ENCODE peak calls at places on chromosome 11, in five cellular contexts. N is psoas muscle, U is SK-N-MC, Z is stomach, D is brain microvascular endothelial cell. C is an unnamed sample.

GRCh38 chr11:13884159-13884799 is 78.2 kb upstream of the SPON1 start:
- DNase-seq in U (no peak), D (no peak), Z (no peak), N (no peak), C (no peak)

GRCh38 chr11:64101461-64101860 is 64.5 kb downstream of the MACROD1 start:
- DNase-seq in N (no peak), Z (no peak), D (no peak), U (no peak), C (no peak)

GRCh38 chr11:11798586-11799438 is 43.0 kb upstream of the USP47 start:
- DNase-seq in N (peak; percentile 90), D (peak; percentile 80), Z (peak; percentile 91), U (peak; percentile 48), C (peak; percentile 88)

GRCh38 chr11:12200359-12201015 is 90.1 kb downstream of the MICAL2 start:
- DNase-seq in D (peak; percentile 93), U (no peak), Z (no peak), N (peak; percentile 51), C (no peak)

GRCh38 chr11:6353367-6353987 is 33.2 kb upstream of the CAVIN3 start:
- DNase-seq in D (peak; percentile 20), N (peak; percentile 68), U (no peak), Z (peak; percentile 75), C (peak; percentile 42)

GRCh38 chr11:24511518-24511917 is 14.7 kb downstream of the LUZP2 start:
- DNase-seq in U (no peak), N (no peak), D (no peak), Z (no peak), C (no peak)

GRCh38 chr11:117985953-117986887 is at the start of gene IL10RA:
- DNase-seq in N (peak; percentile 85), Z (peak; percentile 84), D (peak; percentile 32), U (no peak), C (peak; percentile 85)

GRCh38 chr11:19116315-19116970 is 525 bp upstream of the ZDHHC13 start:
- DNase-seq in D (no peak), N (no peak), Z (no peak), U (no peak), C (no peak)

GRCh38 chr11:78476066-78476465 is 58.4 kb upstream of the GAB2 start:
- DNase-seq in D (no peak), Z (peak; percentile 47), N (no peak), U (no peak), C (no peak)

GRCh38 chr11:70212227-70212811 is 9.2 kb downstream of the FADD start:
- DNase-seq in Z (peak; percentile 64), D (no peak), U (no peak), N (no peak), C (no peak)

GRCh38 chr11:3786781-3787428 is 10.4 kb downstream of the NUP98 start:
- DNase-seq in D (no peak), N (no peak), Z (no peak), U (no peak), C (no peak)
- H3K27ac ChIP-seq in D (no peak overlapping the region), N (no peak overlapping the region), Z (no peak overlapping the region), U (peak overlapping the region; percentile 20), C (no peak overlapping the region)

GRCh38 chr11:129280027-129280811 is 88.1 kb upstream of the ARHGAP32 start:
- DNase-seq in D (no peak), Z (no peak), U (no peak), N (no peak), C (no peak)
- H3K27ac ChIP-seq in D (no peak overlapping the region), Z (peak overlapping the region; percentile 72), U (no peak overlapping the region), N (peak overlapping the region; percentile 64), C (no peak overlapping the region)

GRCh38 chr11:1358286-1358685 is 31.4 kb upstream of the BRSK2 start:
- DNase-seq in D (no peak), N (peak; percentile 56), Z (peak; percentile 76), U (no peak), C (no peak)

GRCh38 chr11:1354125-1354938 is 35.4 kb upstream of the BRSK2 start:
- DNase-seq in N (peak; percentile 36), Z (no peak), U (no peak), D (no peak), C (no peak)

GRCh38 chr11:1356478-1356960 is 33.2 kb upstream of the BRSK2 start:
- DNase-seq in Z (no peak), D (no peak), N (no peak), U (no peak), C (no peak)

GRCh38 chr11:1353383-1354124 is 36.2 kb upstream of the BRSK2 start:
- DNase-seq in U (no peak), Z (no peak), N (peak; percentile 41), D (no peak), C (no peak)

GRCh38 chr11:1356007-1356435 is 33.7 kb upstream of the BRSK2 start:
- DNase-seq in N (peak; percentile 14), D (no peak), Z (peak; percentile 46), U (no peak), C (no peak)
- H3K27ac ChIP-seq in N (no peak overlapping the region), D (no peak overlapping the region), Z (no peak overlapping the region), U (no peak overlapping the region), C (no peak overlapping the region)

DNA sequence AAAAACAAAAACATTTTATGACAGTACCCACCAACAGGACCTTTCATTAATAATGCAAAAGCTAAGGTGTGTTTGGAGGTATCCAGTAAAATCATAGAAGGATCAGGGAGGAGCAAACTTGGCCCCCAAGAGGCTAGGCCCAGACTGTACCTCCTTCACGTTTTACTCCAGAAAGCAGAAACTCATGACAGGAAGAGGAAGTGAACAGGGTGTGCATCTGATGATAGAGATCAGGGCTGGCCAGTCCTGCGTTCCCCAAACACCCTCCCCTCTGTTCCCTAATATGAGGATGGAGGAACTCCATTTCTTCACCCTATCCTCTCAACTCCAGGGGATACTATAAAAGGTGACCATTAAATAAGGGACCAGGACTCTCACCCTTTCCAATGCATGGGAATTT is 10.2 kb upstream of the MS4A12 start:
- DNase-seq in Z (no peak), N (no peak), U (no peak), D (no peak), C (no peak)
- H3K27ac ChIP-seq in Z (no peak overlapping the region), N (no peak overlapping the region), U (no peak overlapping the region), D (no peak overlapping the region), C (no peak overlapping the region)

C was measured in ovary.